ENCODE peak calls at places on chromosomes 3 and 15, in seven cellular contexts. One of them, this sample, is unnamed.

GRCh38 chr3:135891121-135891520 is 74.4 kb upstream of the PPP2R3A start:
- DNase-seq in pancreas: no peak
- DNase-seq in spleen: no peak
- DNase-seq in breast epithelium: no peak
- DNase-seq in effector memory CD4-positive, alpha-beta T cell: no peak
- DNase-seq in mesendoderm: no peak
- DNase-seq in heart left ventricle: no peak
- DNase-seq in this sample: no peak

GRCh38 chr3:149095487-149095886 is 9.2 kb upstream of the HLTF start:
- DNase-seq in pancreas: no peak
- DNase-seq in spleen: no peak
- DNase-seq in breast epithelium: no peak
- DNase-seq in effector memory CD4-positive, alpha-beta T cell: no peak
- DNase-seq in mesendoderm: no peak
- DNase-seq in heart left ventricle: no peak
- DNase-seq in this sample: no peak

GRCh38 chr15:89809093-89809786 is 5.4 kb downstream of the ANPEP start:
- DNase-seq in pancreas: no peak
- DNase-seq in spleen: peak; percentile 40
- DNase-seq in breast epithelium: no peak
- DNase-seq in effector memory CD4-positive, alpha-beta T cell: no peak
- DNase-seq in mesendoderm: no peak
- DNase-seq in heart left ventricle: no peak
- DNase-seq in this sample: no peak

GRCh38 chr15:49982586-49982985 is 136.4 kb downstream of the ATP8B4 start:
- DNase-seq in pancreas: no peak
- DNase-seq in spleen: no peak
- DNase-seq in breast epithelium: no peak
- DNase-seq in effector memory CD4-positive, alpha-beta T cell: no peak
- DNase-seq in mesendoderm: no peak
- DNase-seq in heart left ventricle: no peak
- DNase-seq in this sample: no peak

GRCh38 chr15:77747175-77748077 is 114.7 kb upstream of the LINGO1 start:
- DNase-seq in pancreas: no peak
- DNase-seq in spleen: no peak
- DNase-seq in breast epithelium: no peak
- DNase-seq in effector memory CD4-positive, alpha-beta T cell: no peak
- DNase-seq in mesendoderm: no peak
- DNase-seq in heart left ventricle: no peak
- DNase-seq in this sample: no peak

GRCh38 chr3:52391096-52391495 is 53.8 kb downstream of the SEMA3G start:
- DNase-seq in pancreas: no peak
- DNase-seq in spleen: no peak
- DNase-seq in breast epithelium: no peak
- DNase-seq in effector memory CD4-positive, alpha-beta T cell: no peak
- DNase-seq in mesendoderm: no peak
- DNase-seq in heart left ventricle: no peak
- DNase-seq in this sample: no peak

GRCh38 chr3:8387591-8387990 is 114.0 kb upstream of the LMCD1 start:
- DNase-seq in pancreas: no peak
- DNase-seq in spleen: no peak
- DNase-seq in breast epithelium: no peak
- DNase-seq in effector memory CD4-positive, alpha-beta T cell: no peak
- DNase-seq in mesendoderm: no peak
- DNase-seq in heart left ventricle: no peak
- DNase-seq in this sample: no peak

GRCh38 chr3:128270559-128271492 is 117.5 kb downstream of the EEFSEC start:
- DNase-seq in pancreas: no peak
- DNase-seq in spleen: no peak
- DNase-seq in breast epithelium: no peak
- DNase-seq in effector memory CD4-positive, alpha-beta T cell: no peak
- DNase-seq in mesendoderm: peak; percentile 81
- DNase-seq in heart left ventricle: no peak
- DNase-seq in this sample: peak; percentile 74

GRCh38 chr3:130915567-130916292 is 21.8 kb downstream of the ATP2C1 start:
- DNase-seq in pancreas: no peak
- DNase-seq in spleen: no peak
- DNase-seq in breast epithelium: no peak
- DNase-seq in effector memory CD4-positive, alpha-beta T cell: no peak
- DNase-seq in mesendoderm: no peak
- DNase-seq in heart left ventricle: no peak
- DNase-seq in this sample: no peak

GRCh38 chr3:85476891-85477495 is 518.2 kb downstream of the CADM2 start:
- DNase-seq in pancreas: no peak
- DNase-seq in spleen: no peak
- DNase-seq in breast epithelium: no peak
- DNase-seq in effector memory CD4-positive, alpha-beta T cell: no peak
- DNase-seq in mesendoderm: peak; percentile 20
- DNase-seq in heart left ventricle: no peak
- DNase-seq in this sample: no peak

GRCh38 chr15:69478259-69478687 is 25.7 kb downstream of the RPLP1 start:
- DNase-seq in pancreas: no peak
- DNase-seq in spleen: peak; percentile 85
- DNase-seq in breast epithelium: no peak
- DNase-seq in effector memory CD4-positive, alpha-beta T cell: no peak
- DNase-seq in mesendoderm: peak; percentile 75
- DNase-seq in heart left ventricle: no peak
- DNase-seq in this sample: no peak

GRCh38 chr3:156416846-156417581 is 137.9 kb downstream of the SSR3 start:
- DNase-seq in pancreas: no peak
- DNase-seq in spleen: no peak
- DNase-seq in breast epithelium: no peak
- DNase-seq in effector memory CD4-positive, alpha-beta T cell: no peak
- DNase-seq in mesendoderm: no peak
- DNase-seq in heart left ventricle: no peak
- DNase-seq in this sample: no peak

GRCh38 chr15:98649996-98650870 is 1.9 kb downstream of the IGF1R start:
- DNase-seq in pancreas: peak; percentile 56
- DNase-seq in spleen: peak; percentile 91
- DNase-seq in breast epithelium: no peak
- DNase-seq in effector memory CD4-positive, alpha-beta T cell: peak; percentile 18
- DNase-seq in mesendoderm: peak; percentile 73
- DNase-seq in heart left ventricle: peak; percentile 25
- DNase-seq in this sample: no peak

GRCh38 chr3:146970236-146970635 is 365.1 kb upstream of the PLSCR5 start:
- DNase-seq in pancreas: no peak
- DNase-seq in spleen: no peak
- DNase-seq in breast epithelium: no peak
- DNase-seq in effector memory CD4-positive, alpha-beta T cell: no peak
- DNase-seq in mesendoderm: no peak
- DNase-seq in heart left ventricle: no peak
- DNase-seq in this sample: no peak

GRCh38 chr3:146967786-146968185 is 362.6 kb upstream of the PLSCR5 start:
- DNase-seq in pancreas: no peak
- DNase-seq in spleen: no peak
- DNase-seq in breast epithelium: no peak
- DNase-seq in effector memory CD4-positive, alpha-beta T cell: no peak
- DNase-seq in mesendoderm: no peak
- DNase-seq in heart left ventricle: no peak
- DNase-seq in this sample: no peak

GRCh38 chr3:146968204-146968651 is 363.1 kb upstream of the PLSCR5 start:
- DNase-seq in pancreas: no peak
- DNase-seq in spleen: no peak
- DNase-seq in breast epithelium: no peak
- DNase-seq in effector memory CD4-positive, alpha-beta T cell: no peak
- DNase-seq in mesendoderm: peak; percentile 70
- DNase-seq in heart left ventricle: no peak
- DNase-seq in this sample: no peak

GRCh38 chr3:146966124-146966523 is 361.0 kb upstream of the PLSCR5 start:
- DNase-seq in pancreas: no peak
- DNase-seq in spleen: no peak
- DNase-seq in breast epithelium: no peak
- DNase-seq in effector memory CD4-positive, alpha-beta T cell: no peak
- DNase-seq in mesendoderm: peak; percentile 28
- DNase-seq in heart left ventricle: no peak
- DNase-seq in this sample: no peak

DNA sequence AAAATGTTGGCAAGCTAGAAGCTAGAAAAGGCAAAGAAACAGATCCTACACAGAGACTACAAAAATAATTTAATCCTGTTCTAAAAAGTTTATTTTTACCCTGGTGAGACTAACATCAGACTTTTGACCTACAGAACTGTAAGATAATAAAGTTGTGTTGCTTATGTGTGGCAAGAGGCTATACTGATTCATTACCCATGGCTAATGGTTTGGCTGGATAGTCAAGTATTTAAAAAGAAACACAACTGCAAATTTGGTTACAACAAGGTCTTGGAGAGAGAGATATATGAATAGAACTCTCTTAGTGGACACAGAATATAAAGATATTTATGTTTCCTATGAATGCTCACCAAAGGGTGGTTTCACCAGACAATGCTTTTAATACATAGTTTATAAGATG is 364.2 kb upstream of the PLSCR5 start:
- DNase-seq in pancreas: no peak
- DNase-seq in spleen: no peak
- DNase-seq in breast epithelium: no peak
- DNase-seq in effector memory CD4-positive, alpha-beta T cell: no peak
- DNase-seq in mesendoderm: no peak
- DNase-seq in heart left ventricle: no peak
- DNase-seq in this sample: no peak
- H3K27ac ChIP-seq in pancreas: no peak overlapping the region
- H3K27ac ChIP-seq in spleen: no peak overlapping the region
- H3K27ac ChIP-seq in breast epithelium: no peak overlapping the region
- H3K27ac ChIP-seq in effector memory CD4-positive, alpha-beta T cell: no peak overlapping the region
- H3K27ac ChIP-seq in mesendoderm: no peak overlapping the region
- H3K27ac ChIP-seq in heart left ventricle: no peak overlapping the region
- H3K27ac ChIP-seq in this sample: no peak overlapping the region

GRCh38 chr3:38005076-38006020 is 14.8 kb downstream of the VILL start:
- DNase-seq in pancreas: peak; percentile 66
- DNase-seq in spleen: peak; percentile 74
- DNase-seq in breast epithelium: peak; percentile 94
- DNase-seq in effector memory CD4-positive, alpha-beta T cell: no peak
- DNase-seq in mesendoderm: no peak
- DNase-seq in heart left ventricle: peak; percentile 74
- DNase-seq in this sample: no peak
- H3K27ac ChIP-seq in pancreas: peak overlapping the region; percentile 55
- H3K27ac ChIP-seq in spleen: no peak overlapping the region
- H3K27ac ChIP-seq in breast epithelium: peak overlapping the region; percentile 87
- H3K27ac ChIP-seq in effector memory CD4-positive, alpha-beta T cell: peak overlapping the region; percentile 9
- H3K27ac ChIP-seq in mesendoderm: no peak overlapping the region
- H3K27ac ChIP-seq in heart left ventricle: peak overlapping the region; percentile 59
- H3K27ac ChIP-seq in this sample: no peak overlapping the region

GRCh38 chr3:16409032-16409431 is 104.5 kb downstream of the RFTN1 start:
- DNase-seq in pancreas: no peak
- DNase-seq in spleen: no peak
- DNase-seq in breast epithelium: no peak
- DNase-seq in effector memory CD4-positive, alpha-beta T cell: no peak
- DNase-seq in mesendoderm: no peak
- DNase-seq in heart left ventricle: no peak
- DNase-seq in this sample: no peak

GRCh38 chr3:16406579-16406978 is 106.9 kb downstream of the RFTN1 start:
- DNase-seq in pancreas: no peak
- DNase-seq in spleen: no peak
- DNase-seq in breast epithelium: no peak
- DNase-seq in effector memory CD4-positive, alpha-beta T cell: no peak
- DNase-seq in mesendoderm: no peak
- DNase-seq in heart left ventricle: no peak
- DNase-seq in this sample: no peak

GRCh38 chr3:16404349-16404895 is 109.1 kb downstream of the RFTN1 start:
- DNase-seq in pancreas: no peak
- DNase-seq in spleen: no peak
- DNase-seq in breast epithelium: no peak
- DNase-seq in effector memory CD4-positive, alpha-beta T cell: no peak
- DNase-seq in mesendoderm: no peak
- DNase-seq in heart left ventricle: no peak
- DNase-seq in this sample: no peak

GRCh38 chr3:16407365-16407764 is 106.1 kb downstream of the RFTN1 start:
- DNase-seq in pancreas: no peak
- DNase-seq in spleen: no peak
- DNase-seq in breast epithelium: no peak
- DNase-seq in effector memory CD4-positive, alpha-beta T cell: no peak
- DNase-seq in mesendoderm: no peak
- DNase-seq in heart left ventricle: no peak
- DNase-seq in this sample: no peak

GRCh38 chr3:16406175-16406574 is 107.3 kb downstream of the RFTN1 start:
- DNase-seq in pancreas: no peak
- DNase-seq in spleen: no peak
- DNase-seq in breast epithelium: no peak
- DNase-seq in effector memory CD4-positive, alpha-beta T cell: no peak
- DNase-seq in mesendoderm: no peak
- DNase-seq in heart left ventricle: no peak
- DNase-seq in this sample: no peak
- H3K27ac ChIP-seq in pancreas: no peak overlapping the region
- H3K27ac ChIP-seq in spleen: no peak overlapping the region
- H3K27ac ChIP-seq in breast epithelium: no peak overlapping the region
- H3K27ac ChIP-seq in effector memory CD4-positive, alpha-beta T cell: no peak overlapping the region
- H3K27ac ChIP-seq in mesendoderm: no peak overlapping the region
- H3K27ac ChIP-seq in heart left ventricle: no peak overlapping the region
- H3K27ac ChIP-seq in this sample: no peak overlapping the region

GRCh38 chr3:50272911-50273688 is 4.2 kb downstream of the SEMA3B start:
- DNase-seq in pancreas: peak; percentile 81
- DNase-seq in spleen: peak; percentile 97
- DNase-seq in breast epithelium: peak; percentile 76
- DNase-seq in effector memory CD4-positive, alpha-beta T cell: peak; percentile 63
- DNase-seq in mesendoderm: peak; percentile 79
- DNase-seq in heart left ventricle: peak; percentile 85
- DNase-seq in this sample: no peak

GRCh38 chr3:50269977-50270413 is 1.0 kb downstream of the SEMA3B start:
- DNase-seq in pancreas: no peak
- DNase-seq in spleen: no peak
- DNase-seq in breast epithelium: no peak
- DNase-seq in effector memory CD4-positive, alpha-beta T cell: no peak
- DNase-seq in mesendoderm: no peak
- DNase-seq in heart left ventricle: no peak
- DNase-seq in this sample: no peak

GRCh38 chr3:50270422-50270831 is 1.5 kb downstream of the SEMA3B start:
- DNase-seq in pancreas: no peak
- DNase-seq in spleen: no peak
- DNase-seq in breast epithelium: no peak
- DNase-seq in effector memory CD4-positive, alpha-beta T cell: no peak
- DNase-seq in mesendoderm: no peak
- DNase-seq in heart left ventricle: no peak
- DNase-seq in this sample: no peak

GRCh38 chr3:50270841-50271240 is 1.9 kb downstream of the SEMA3B start:
- DNase-seq in pancreas: no peak
- DNase-seq in spleen: no peak
- DNase-seq in breast epithelium: no peak
- DNase-seq in effector memory CD4-positive, alpha-beta T cell: no peak
- DNase-seq in mesendoderm: no peak
- DNase-seq in heart left ventricle: no peak
- DNase-seq in this sample: no peak

DNA sequence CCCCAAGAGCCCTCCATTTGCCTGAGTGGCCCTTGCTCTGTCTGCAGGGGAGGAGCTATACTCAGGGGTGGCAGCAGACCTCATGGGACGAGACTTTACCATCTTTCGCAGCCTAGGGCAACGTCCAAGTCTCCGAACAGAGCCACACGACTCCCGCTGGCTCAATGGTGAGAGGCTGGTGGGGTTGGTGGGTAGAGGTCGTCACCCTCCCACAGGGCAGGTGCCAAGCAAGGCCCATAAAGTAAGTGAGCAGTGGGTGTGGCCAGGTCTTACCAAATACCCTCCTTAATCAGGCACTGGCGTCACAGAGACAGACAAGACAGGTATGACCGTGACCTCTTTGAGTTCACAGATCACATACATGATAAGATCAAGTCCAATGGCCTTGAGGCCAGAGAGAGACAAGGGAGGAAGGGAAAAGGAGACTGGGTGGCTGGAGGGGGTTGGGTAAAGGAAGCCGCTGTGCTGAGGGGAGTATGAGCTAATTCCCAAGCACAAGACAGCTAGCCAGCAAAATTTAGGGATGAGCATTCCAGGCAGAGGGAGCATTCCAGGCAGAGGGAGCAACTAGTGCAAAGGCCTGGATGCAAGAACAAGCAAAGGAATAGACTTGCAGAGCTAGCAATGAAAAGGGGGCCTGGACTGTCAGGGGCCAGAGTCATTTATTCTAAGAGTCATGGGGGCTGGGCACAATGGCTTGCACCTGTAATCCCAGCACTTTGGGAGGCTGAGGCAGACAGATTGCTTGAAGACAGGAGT is 2.5 kb downstream of the SEMA3B start:
- DNase-seq in pancreas: no peak
- DNase-seq in spleen: no peak
- DNase-seq in breast epithelium: no peak
- DNase-seq in effector memory CD4-positive, alpha-beta T cell: no peak
- DNase-seq in mesendoderm: peak; percentile 80
- DNase-seq in heart left ventricle: no peak
- DNase-seq in this sample: no peak
- H3K27ac ChIP-seq in pancreas: peak overlapping the region; percentile 87
- H3K27ac ChIP-seq in spleen: no peak overlapping the region
- H3K27ac ChIP-seq in breast epithelium: peak overlapping the region; percentile 33
- H3K27ac ChIP-seq in effector memory CD4-positive, alpha-beta T cell: no peak overlapping the region
- H3K27ac ChIP-seq in mesendoderm: no peak overlapping the region
- H3K27ac ChIP-seq in heart left ventricle: no peak overlapping the region
- H3K27ac ChIP-seq in this sample: peak overlapping the region; percentile 98

This sample was measured in vagina.